ENCODE peak calls at places on chromosomes 6 and 20, in seven cellular contexts. S is tibial nerve, H is spleen, N is uterus, Z is ovary, V is prostate gland, U is A549. M is an unnamed sample.

GRCh38 chr6:160534050-160534696 is 129.9 kb downstream of the LPA start:
- DNase-seq in S (peak), H (peak), N (peak), Z (peak), V (peak), U (peak), M (peak)

GRCh38 chr20:47392015-47392720 is 35.7 kb upstream of the ZMYND8 start:
- DNase-seq in S (no peak), H (no peak), N (no peak), Z (no peak), V (no peak), U (peak), M (no peak)

GRCh38 chr6:138575257-138575656 is 76.0 kb upstream of the NHSL1 start:
- DNase-seq in S (no peak), H (no peak), N (no peak), Z (no peak), V (no peak), U (no peak), M (no peak)

GRCh38 chr6:130366011-130366963 is at the start of gene TMEM200A:
- DNase-seq in S (no peak), H (peak), N (peak), Z (peak), V (no peak), U (no peak), M (peak)

GRCh38 chr6:46367365-46367764 is 123.9 kb downstream of the RCAN2 start:
- DNase-seq in S (no peak), H (no peak), N (no peak), Z (no peak), V (no peak), U (no peak), M (no peak)

GRCh38 chr6:138162947-138163569 is 1.3 kb downstream of the ARFGEF3 start:
- DNase-seq in S (no peak), H (no peak), N (no peak), Z (no peak), V (no peak), U (no peak), M (no peak)

GRCh38 chr6:13159295-13159694 is 169.0 kb downstream of the TBC1D7 start:
- DNase-seq in S (no peak), H (no peak), N (no peak), Z (no peak), V (no peak), U (no peak), M (no peak)

GRCh38 chr6:112839525-112839961 is 492.4 kb downstream of the RFPL4B start:
- DNase-seq in S (no peak), H (no peak), N (no peak), Z (no peak), V (no peak), U (no peak), M (no peak)

GRCh38 chr20:48384147-48384818 is 443.5 kb downstream of the PREX1 start:
- DNase-seq in S (no peak), H (no peak), N (no peak), Z (no peak), V (no peak), U (peak), M (no peak)

GRCh38 chr20:61500791-61501321 is 248.8 kb downstream of the CDH4 start:
- DNase-seq in S (no peak), H (no peak), N (no peak), Z (no peak), V (no peak), U (no peak), M (no peak)

GRCh38 chr6:6277418-6277817 is 43.0 kb downstream of the F13A1 start:
- DNase-seq in S (no peak), H (no peak), N (no peak), Z (no peak), V (no peak), U (peak), M (no peak)

GRCh38 chr20:40506567-40506966 is 182.5 kb downstream of the MAFB start:
- DNase-seq in S (peak), H (peak), N (peak), Z (peak), V (peak), U (peak), M (peak)

GRCh38 chr6:166692723-166693302 is 65.8 kb upstream of the RPS6KA2 start:
- DNase-seq in S (no peak), H (no peak), N (no peak), Z (no peak), V (no peak), U (no peak), M (no peak)

GRCh38 chr6:108323710-108324109 is 28.9 kb downstream of the AFG1L start:
- DNase-seq in S (no peak), H (no peak), N (no peak), Z (no peak), V (no peak), U (no peak), M (no peak)

GRCh38 chr6:5367510-5367909 is 106.2 kb downstream of the FARS2 start:
- DNase-seq in S (no peak), H (no peak), N (no peak), Z (no peak), V (no peak), U (no peak), M (no peak)

GRCh38 chr6:42071881-42072583 is 21.7 kb downstream of the TAF8 start:
- DNase-seq in S (no peak), H (no peak), N (no peak), Z (no peak), V (no peak), U (no peak), M (no peak)

GRCh38 chr6:157063176-157063934 is 260.0 kb downstream of the TMEM242 start:
- DNase-seq in S (no peak), H (no peak), N (no peak), Z (no peak), V (no peak), U (no peak), M (no peak)

GRCh38 chr6:20757761-20758160 is 223.5 kb downstream of the CDKAL1 start:
- DNase-seq in S (no peak), H (no peak), N (no peak), Z (no peak), V (no peak), U (peak), M (no peak)

GRCh38 chr6:156781882-156782631 is 4.9 kb downstream of the ARID1B start:
- DNase-seq in S (no peak), H (no peak), N (no peak), Z (no peak), V (no peak), U (no peak), M (no peak)

GRCh38 chr20:5654557-5654956 is 95.6 kb upstream of the SHLD1 start:
- DNase-seq in S (no peak), H (no peak), N (no peak), Z (no peak), V (no peak), U (peak), M (no peak)

GRCh38 chr6:70651326-70651905 is 16.3 kb upstream of the SMAP1 start:
- DNase-seq in S (no peak), H (no peak), N (no peak), Z (no peak), V (no peak), U (no peak), M (peak)

GRCh38 chr6:163414367-163415175 is at the start of gene QKI:
- DNase-seq in S (peak), H (peak), N (peak), Z (peak), V (peak), U (peak), M (peak)

GRCh38 chr6:163412345-163412744 is 2.2 kb upstream of the QKI start:
- DNase-seq in S (no peak), H (no peak), N (no peak), Z (no peak), V (no peak), U (no peak), M (no peak)

GRCh38 chr6:163414117-163414366 is 476 bp upstream of the QKI start:
- DNase-seq in S (no peak), H (peak), N (no peak), Z (no peak), V (no peak), U (no peak), M (no peak)

GRCh38 chr6:163413054-163413344 is 1.5 kb upstream of the QKI start:
- DNase-seq in S (no peak), H (no peak), N (no peak), Z (no peak), V (no peak), U (no peak), M (no peak)

GRCh38 chr6:163413345-163414116 is 987 bp upstream of the QKI start:
- DNase-seq in S (peak), H (peak), N (peak), Z (peak), V (peak), U (peak), M (peak)
- TF ChIP-seq POLR2A in S (peak), H (peak), N (peak), Z (peak), V (peak), U (peak), M (peak)

GRCh38 chr20:20138301-20139064 is 86.2 kb downstream of the CFAP61 start:
- DNase-seq in S (no peak), H (no peak), N (no peak), Z (no peak), V (no peak), U (no peak), M (no peak)

GRCh38 chr20:20136313-20136712 is 84.0 kb downstream of the CFAP61 start:
- DNase-seq in S (no peak), H (no peak), N (no peak), Z (no peak), V (no peak), U (no peak), M (no peak)

GRCh38 chr20:20134941-20135572 is 82.7 kb downstream of the CFAP61 start:
- DNase-seq in S (no peak), H (no peak), N (no peak), Z (no peak), V (no peak), U (no peak), M (no peak)

GRCh38 chr20:20139403-20139802 is 87.1 kb downstream of the CFAP61 start:
- DNase-seq in S (no peak), H (no peak), N (no peak), Z (no peak), V (no peak), U (no peak), M (no peak)

GRCh38 chr20:20137851-20138250 is 85.5 kb downstream of the CFAP61 start:
- DNase-seq in S (no peak), H (no peak), N (no peak), Z (no peak), V (no peak), U (no peak), M (no peak)
- TF ChIP-seq POLR2A in S (no peak), H (no peak), N (no peak), Z (no peak), V (no peak), U (no peak), M (no peak)

DNA sequence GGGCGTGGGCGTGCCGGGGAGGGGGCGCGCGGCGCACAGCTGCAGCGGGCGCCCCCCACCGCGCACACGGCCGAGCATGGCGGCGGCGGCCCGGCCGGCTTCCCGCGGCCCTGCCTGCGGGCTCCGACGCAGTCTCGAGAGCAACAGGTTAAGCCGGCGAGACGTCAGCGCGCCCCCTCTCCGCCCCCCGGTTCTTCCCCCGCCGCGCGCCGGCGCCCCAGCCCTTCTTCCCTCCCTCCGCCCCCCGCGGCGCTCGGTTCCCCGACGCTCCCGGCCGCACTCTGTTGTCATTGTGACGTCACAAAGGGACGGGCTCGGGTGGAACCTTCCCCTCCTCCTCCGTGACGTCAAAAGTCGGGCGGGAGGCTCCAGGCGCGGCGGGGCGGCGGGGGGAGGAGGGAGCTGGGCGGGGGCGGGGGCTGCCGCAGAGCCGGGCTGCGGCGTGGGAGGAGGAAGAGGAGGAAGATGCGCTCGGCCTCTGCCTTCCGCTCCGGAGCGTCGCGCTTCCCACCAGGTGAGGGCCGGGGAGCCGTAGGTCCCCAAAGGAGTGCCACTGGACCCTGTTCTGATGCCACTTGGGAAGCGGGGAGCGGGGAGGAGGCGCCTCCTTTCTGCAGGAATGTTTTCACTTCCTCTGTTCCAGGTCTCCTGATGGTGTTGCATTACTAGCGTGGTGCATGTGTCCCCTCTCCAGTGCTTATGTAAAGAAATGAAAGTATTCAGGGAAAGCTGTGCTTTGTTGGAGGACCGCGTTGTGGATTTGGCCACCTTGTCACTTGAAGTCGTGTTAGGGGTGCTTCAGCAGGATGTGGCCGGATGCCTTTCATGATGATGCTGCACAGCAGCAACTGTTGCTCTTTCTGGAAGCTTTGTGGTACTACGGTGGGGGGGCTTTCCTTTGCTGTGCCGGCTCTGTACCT is 2.8 kb downstream of the JARID2 start:
- DNase-seq in S (peak), H (peak), N (peak), Z (peak), V (peak), U (peak), M (peak)
- TF ChIP-seq POLR2A in S (no peak), H (peak), N (peak), Z (peak), V (peak), U (peak), M (peak)

DNA sequence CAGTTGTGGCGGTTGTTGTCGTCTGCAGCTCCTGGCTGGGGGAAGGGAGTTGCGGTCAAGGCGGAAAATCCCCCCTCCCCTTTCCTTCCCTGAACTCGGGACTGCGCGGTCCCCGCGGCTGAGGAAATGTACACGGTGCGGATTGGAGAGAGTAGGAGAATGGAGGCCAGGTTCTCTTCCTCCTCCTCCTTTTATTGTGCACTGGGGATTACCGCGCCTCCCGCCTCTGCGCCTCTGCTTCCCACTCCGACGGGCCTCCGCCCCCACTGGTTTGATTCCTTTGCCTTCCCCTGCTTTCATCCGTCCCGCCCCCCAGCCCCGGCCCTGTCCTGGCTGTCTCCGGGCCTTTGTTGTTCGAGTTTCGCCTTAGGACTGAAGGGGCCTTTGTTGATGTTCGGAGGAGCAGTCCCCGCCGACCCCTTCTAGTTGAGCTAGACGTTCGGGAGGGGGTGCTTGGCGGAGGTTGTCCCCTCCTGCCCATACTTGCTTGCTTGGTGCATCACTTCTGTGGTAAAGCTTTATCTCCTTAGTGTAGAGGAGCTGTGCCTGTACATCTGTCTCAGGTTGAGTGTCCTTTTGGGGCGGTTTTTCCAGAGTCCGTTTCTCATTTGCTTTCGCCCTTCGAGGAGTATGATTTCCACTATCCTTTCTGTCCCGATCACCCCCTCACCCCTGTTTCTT is 695 bp downstream of the ZNF292 start:
- DNase-seq in S (peak), H (peak), N (no peak), Z (peak), V (peak), U (peak), M (peak)
- TF ChIP-seq POLR2A in S (no peak), H (no peak), N (no peak), Z (no peak), V (peak), U (no peak), M (no peak)

GRCh38 chr6:53358440-53359087 is 9.8 kb upstream of the ELOVL5 start:
- DNase-seq in S (no peak), H (peak), N (no peak), Z (no peak), V (no peak), U (no peak), M (no peak)
- TF ChIP-seq POLR2A in S (no peak), H (peak), N (no peak), Z (no peak), V (no peak), U (no peak), M (no peak)

M was measured in transverse colon.